ENCODE peak calls at places on chromosomes 11 and 22, in four cellular contexts. O is IMR-90, F is K562, S is endothelial cell of umbilical vein. C is an unnamed sample.

GRCh38 chr11:68598816-68599653 is 85.3 kb upstream of the GAL start:
- DNase-seq in O (peak; percentile 34), F (no peak), S (no peak), C (no peak)

GRCh38 chr11:126318642-126319373 is 14.9 kb downstream of the DCPS start:
- DNase-seq in O (peak; percentile 97), S (no peak), F (no peak), C (peak; percentile 61)

GRCh38 chr22:35510481-35510934 is 30.1 kb upstream of the RASD2 start:
- DNase-seq in O (peak; percentile 75), S (no peak), F (no peak), C (no peak)

GRCh38 chr11:35836185-35836584 is 107.7 kb upstream of the LDLRAD3 start:
- DNase-seq in S (no peak), F (no peak), O (no peak), C (no peak)

GRCh38 chr11:119380160-119380815 is 1.2 kb downstream of the USP2 start:
- DNase-seq in O (no peak), F (no peak), S (no peak), C (no peak)

GRCh38 chr11:66113132-66113856 is 43.2 kb downstream of the PACS1 start:
- DNase-seq in O (peak; percentile 90), S (peak; percentile 67), F (no peak), C (no peak)

GRCh38 chr22:39087881-39088687 is 9.0 kb upstream of the APOBEC3H start:
- DNase-seq in O (no peak), F (peak; percentile 34), S (no peak), C (no peak)

GRCh38 chr22:37674248-37674647 is 1.2 kb upstream of the LGALS1 start:
- DNase-seq in S (no peak), F (no peak), O (no peak), C (no peak)

GRCh38 chr22:37739000-37739399 is 42.2 kb downstream of the TRIOBP start:
- DNase-seq in S (no peak), O (peak; percentile 87), F (no peak), C (no peak)

GRCh38 chr22:46262449-46263207 is 515 bp downstream of the PKDREJ start:
- DNase-seq in O (peak; percentile 35), F (no peak), S (peak; percentile 53), C (no peak)

GRCh38 chr22:36378080-36378788 is 9.5 kb downstream of the MYH9 start:
- DNase-seq in S (no peak), O (no peak), F (no peak), C (no peak)

GRCh38 chr22:50542416-50542927 is 3.2 kb upstream of the KLHDC7B start:
- DNase-seq in S (no peak), O (no peak), F (no peak), C (no peak)

GRCh38 chr11:118930152-118930712 is 4.5 kb upstream of the BCL9L start:
- DNase-seq in F (peak; percentile 85), S (peak; percentile 76), O (peak; percentile 63), C (no peak)

GRCh38 chr11:62514151-62514550 is 32.5 kb downstream of the AHNAK start:
- DNase-seq in F (peak; percentile 10), O (no peak), S (no peak), C (no peak)

GRCh38 chr11:1060410-1060809 is 14.3 kb upstream of the MUC2 start:
- DNase-seq in S (no peak), O (no peak), F (no peak), C (no peak)

GRCh38 chr22:50008151-50009040 is 4.2 kb downstream of the IL17REL start:
- DNase-seq in O (no peak), F (no peak), S (no peak), C (no peak)

GRCh38 chr11:134864233-134864967 is 452.4 kb upstream of the B3GAT1 start:
- DNase-seq in F (no peak), O (no peak), S (no peak), C (no peak)

GRCh38 chr11:15468471-15468870 is 353.7 kb downstream of the INSC start:
- DNase-seq in F (no peak), O (peak; percentile 10), S (no peak), C (no peak)

GRCh38 chr11:34558211-34558610 is 44.6 kb upstream of the ELF5 start:
- DNase-seq in O (no peak), S (no peak), F (no peak), C (no peak)

GRCh38 chr11:76419896-76420295 is 24.9 kb upstream of the EMSY start:
- DNase-seq in O (no peak), F (peak; percentile 46), S (peak; percentile 7), C (no peak)

GRCh38 chr11:68469122-68469521 is 8.6 kb downstream of the PPP6R3 start:
- DNase-seq in O (peak; percentile 50), F (no peak), S (no peak), C (no peak)

GRCh38 chr11:133803026-133803425 is 42.3 kb downstream of the SPATA19 start:
- DNase-seq in S (no peak), F (no peak), O (no peak), C (no peak)

GRCh38 chr11:75946531-75947530 is 131.8 kb downstream of the UVRAG start:
- DNase-seq in S (peak; percentile 22), O (peak; percentile 60), F (no peak), C (no peak)

GRCh38 chr11:105802390-105802789 is 192.5 kb downstream of the GRIA4 start:
- DNase-seq in S (no peak), O (no peak), F (no peak), C (no peak)

GRCh38 chr22:23503736-23504440 is 76.2 kb downstream of the IGLL1 start:
- DNase-seq in F (no peak), S (no peak), O (no peak), C (no peak)

GRCh38 chr11:37230865-37231264 is 632.8 kb upstream of the RAG2 start:
- DNase-seq in O (no peak), F (no peak), S (no peak), C (no peak)

GRCh38 chr11:61841636-61842332 is 13.7 kb downstream of the FADS2 start:
- DNase-seq in S (no peak), F (peak; percentile 75), O (no peak), C (no peak)

GRCh38 chr22:19497245-19497644 is 17.5 kb downstream of the CDC45 start:
- DNase-seq in S (peak; percentile 86), F (peak; percentile 75), O (peak; percentile 97), C (no peak)

GRCh38 chr11:119874660-119875238 is 145.7 kb upstream of the NECTIN1 start:
- DNase-seq in S (no peak), O (no peak), F (no peak), C (no peak)

GRCh38 chr11:130223291-130223971 is 63.8 kb downstream of the ST14 start:
- DNase-seq in F (no peak), S (no peak), O (no peak), C (no peak)

GRCh38 chr11:73650400-73650799 is 4.0 kb downstream of the PLEKHB1 start:
- DNase-seq in O (no peak), F (no peak), S (no peak), C (no peak)
- H3K9me1 ChIP-seq in O (no peaks in the 10 kb centered on the region), F (no peaks in the 10 kb centered on the region), S (no peaks in the 10 kb centered on the region), C (no peaks in the 10 kb centered on the region)

DNA sequence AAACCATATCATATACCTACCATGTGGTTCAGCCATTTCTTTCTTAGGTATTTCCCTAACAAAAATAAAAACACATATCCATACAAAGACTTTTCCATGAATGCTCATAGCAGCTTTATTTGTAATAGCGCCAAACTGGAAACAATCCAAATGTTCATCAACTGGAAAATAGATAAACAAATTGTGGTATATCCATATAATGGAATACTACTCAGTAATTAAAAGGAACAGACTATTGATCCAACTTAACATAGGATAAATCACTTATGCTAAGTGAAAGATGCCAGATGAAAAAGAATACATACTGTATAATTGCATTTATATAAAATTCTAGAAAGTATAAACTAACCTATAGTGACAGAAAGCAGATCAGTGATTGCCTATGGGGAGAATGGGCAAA is 323.3 kb downstream of the BUD13 start:
- DNase-seq in F (no peak), O (no peak), S (no peak), C (no peak)
- H3K9me1 ChIP-seq in F (no peaks in the 10 kb centered on the region), O (no peaks in the 10 kb centered on the region), S (no peaks in the 10 kb centered on the region), C (no peaks in the 10 kb centered on the region)

DNA sequence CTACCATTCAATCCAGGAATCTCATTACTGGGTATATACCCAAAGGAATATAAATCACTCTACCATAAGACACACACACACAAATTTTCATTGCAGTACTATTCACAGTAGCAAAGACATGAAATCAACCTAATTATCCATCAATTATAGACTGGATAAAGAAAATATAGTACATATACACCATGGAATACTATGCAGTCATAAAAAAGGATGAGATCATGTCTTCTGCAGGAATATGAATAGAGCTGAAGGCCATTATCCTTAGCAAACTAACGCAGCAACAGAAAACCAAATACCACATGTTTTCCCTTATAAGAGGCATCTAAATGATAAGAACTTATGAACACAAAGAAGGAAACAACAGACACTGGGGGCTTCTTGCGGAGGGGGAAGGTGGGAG is 15.5 kb upstream of the C11orf58 start:
- DNase-seq in O (no peak), S (no peak), F (no peak), C (no peak)
- H3K9me1 ChIP-seq in O (no peaks in the 10 kb centered on the region), S (no peaks in the 10 kb centered on the region), F (no peaks in the 10 kb centered on the region), C (no peaks in the 10 kb centered on the region)

GRCh38 chr11:6271598-6271997 is 12.0 kb downstream of the CCKBR start:
- DNase-seq in S (no peak), F (no peak), O (no peak), C (no peak)

GRCh38 chr11:6269994-6270393 is 10.4 kb downstream of the CCKBR start:
- DNase-seq in S (no peak), O (no peak), F (peak; percentile 67), C (no peak)

GRCh38 chr11:6270584-6271246 is 11.1 kb downstream of the CCKBR start:
- DNase-seq in S (no peak), O (no peak), F (no peak), C (no peak)

GRCh38 chr11:6273188-6273587 is 13.6 kb downstream of the CCKBR start:
- DNase-seq in O (no peak), F (no peak), S (no peak), C (no peak)

DNA sequence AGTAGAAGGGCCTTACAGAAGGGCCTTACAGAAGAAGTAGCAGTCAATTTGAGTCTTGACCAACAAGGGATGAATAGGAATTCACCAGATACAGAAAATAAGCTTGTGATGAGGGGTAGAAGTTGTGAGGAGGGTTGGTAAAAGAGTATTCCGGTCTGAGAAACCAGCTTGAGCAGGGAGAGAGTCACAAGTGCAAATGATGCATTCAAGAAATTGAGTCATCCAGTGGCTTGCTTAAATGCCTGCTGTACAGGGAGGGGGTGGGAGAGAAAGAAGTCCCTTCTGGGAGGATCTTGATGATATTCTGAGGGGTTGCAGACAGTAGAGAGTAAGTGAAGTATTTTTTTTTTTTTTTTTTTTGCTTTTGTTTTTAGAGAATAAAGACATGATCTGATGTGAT is 9.2 kb downstream of the CCKBR start:
- DNase-seq in S (no peak), O (peak; percentile 22), F (no peak), C (no peak)
- H3K9me1 ChIP-seq in S (no peaks in the 10 kb centered on the region), O (no peaks in the 10 kb centered on the region), F (no peaks in the 10 kb centered on the region), C (no peaks in the 10 kb centered on the region)

DNA sequence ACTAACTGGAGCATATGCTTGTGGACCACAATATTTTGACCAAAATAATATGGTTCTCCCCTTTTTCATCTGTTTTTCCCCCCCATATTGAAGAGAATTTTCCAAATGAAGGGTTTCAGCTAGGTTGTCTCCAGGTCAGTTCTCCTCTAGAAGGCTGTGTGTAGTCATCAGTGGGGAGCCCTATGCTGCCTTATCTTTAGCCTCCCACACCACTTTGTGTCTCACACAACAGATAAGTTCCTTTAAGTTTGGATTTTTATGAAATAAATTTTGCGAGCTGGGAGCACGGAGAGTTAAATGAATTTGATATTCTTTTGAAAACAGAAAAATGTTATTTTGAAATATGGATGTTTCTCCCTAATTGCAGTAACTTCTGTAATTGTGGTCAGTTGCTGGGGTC is 28.9 kb downstream of the PAX6 start:
- DNase-seq in O (no peak), F (no peak), S (no peak), C (no peak)
- H3K9me1 ChIP-seq in O (peaks cover 5% of the 10 kb centered on the region), F (no peaks in the 10 kb centered on the region), S (no peaks in the 10 kb centered on the region), C (no peaks in the 10 kb centered on the region)